ENCODE peak calls at places on chromosome 5, in seven cellular contexts. One of them, this sample, is unnamed.
A peak's percentile ranks its signal among the peaks of the same experiment; 100 is the strongest.

GRCh38 chr5:68891718-68892117 is 202.1 kb upstream of the SLC30A5 start:
- DNase-seq in heart right ventricle: no peak
- DNase-seq in HCT116: no peak
- DNase-seq in K562: no peak
- DNase-seq in pancreas: no peak
- DNase-seq in heart left ventricle: no peak
- DNase-seq in gastrocnemius medialis: no peak
- DNase-seq in this sample: no peak

GRCh38 chr5:131224387-131225191 is 39.3 kb upstream of the CDC42SE2 start:
- DNase-seq in HCT116: no peak
- DNase-seq in pancreas: no peak
- DNase-seq in K562: no peak
- DNase-seq in heart left ventricle: peak; percentile 67
- DNase-seq in heart right ventricle: peak; percentile 24
- DNase-seq in gastrocnemius medialis: peak; percentile 34
- DNase-seq in this sample: peak; percentile 48

GRCh38 chr5:52846443-52846842 is 58.7 kb downstream of the ITGA1 start:
- DNase-seq in gastrocnemius medialis: no peak
- DNase-seq in heart right ventricle: no peak
- DNase-seq in K562: no peak
- DNase-seq in pancreas: no peak
- DNase-seq in heart left ventricle: no peak
- DNase-seq in HCT116: no peak
- DNase-seq in this sample: no peak

GRCh38 chr5:130992095-130992494 is 173.0 kb downstream of the HINT1 start:
- DNase-seq in HCT116: no peak
- DNase-seq in gastrocnemius medialis: no peak
- DNase-seq in heart left ventricle: no peak
- DNase-seq in K562: no peak
- DNase-seq in heart right ventricle: no peak
- DNase-seq in pancreas: no peak
- DNase-seq in this sample: no peak

GRCh38 chr5:161311141-161311708 is 235.3 kb downstream of the GABRB2 start:
- DNase-seq in HCT116: no peak
- DNase-seq in heart right ventricle: no peak
- DNase-seq in K562: no peak
- DNase-seq in heart left ventricle: no peak
- DNase-seq in pancreas: no peak
- DNase-seq in gastrocnemius medialis: no peak
- DNase-seq in this sample: no peak

GRCh38 chr5:142360607-142361120 is 35.8 kb upstream of the SPRY4 start:
- DNase-seq in pancreas: peak; percentile 56
- DNase-seq in HCT116: peak; percentile 84
- DNase-seq in K562: no peak
- DNase-seq in gastrocnemius medialis: no peak
- DNase-seq in heart right ventricle: no peak
- DNase-seq in heart left ventricle: no peak
- DNase-seq in this sample: no peak

GRCh38 chr5:113489299-113489698 is 1.0 kb upstream of the MCC start:
- DNase-seq in K562: no peak
- DNase-seq in heart left ventricle: no peak
- DNase-seq in heart right ventricle: no peak
- DNase-seq in pancreas: no peak
- DNase-seq in HCT116: peak; percentile 89
- DNase-seq in gastrocnemius medialis: peak; percentile 28
- DNase-seq in this sample: peak; percentile 53

GRCh38 chr5:125316386-125316785 is 569.9 kb upstream of the ZNF608 start:
- DNase-seq in pancreas: no peak
- DNase-seq in HCT116: no peak
- DNase-seq in K562: no peak
- DNase-seq in heart left ventricle: no peak
- DNase-seq in heart right ventricle: no peak
- DNase-seq in gastrocnemius medialis: no peak
- DNase-seq in this sample: no peak

GRCh38 chr5:172944741-172945140 is 14.5 kb upstream of the RPL26L1 start:
- DNase-seq in K562: no peak
- DNase-seq in pancreas: no peak
- DNase-seq in heart left ventricle: no peak
- DNase-seq in gastrocnemius medialis: no peak
- DNase-seq in heart right ventricle: no peak
- DNase-seq in HCT116: no peak
- DNase-seq in this sample: no peak

GRCh38 chr5:66788556-66788955 is 192.4 kb downstream of the MAST4 start:
- DNase-seq in K562: no peak
- DNase-seq in pancreas: no peak
- DNase-seq in HCT116: no peak
- DNase-seq in heart left ventricle: no peak
- DNase-seq in gastrocnemius medialis: no peak
- DNase-seq in heart right ventricle: no peak
- DNase-seq in this sample: no peak

GRCh38 chr5:6829150-6829784 is 116.0 kb downstream of the TENT4A start:
- DNase-seq in heart left ventricle: no peak
- DNase-seq in pancreas: no peak
- DNase-seq in K562: no peak
- DNase-seq in HCT116: no peak
- DNase-seq in heart right ventricle: no peak
- DNase-seq in gastrocnemius medialis: no peak
- DNase-seq in this sample: no peak

GRCh38 chr5:169904568-169904967 is 75.7 kb downstream of the INSYN2B start:
- DNase-seq in gastrocnemius medialis: no peak
- DNase-seq in pancreas: no peak
- DNase-seq in heart right ventricle: no peak
- DNase-seq in heart left ventricle: no peak
- DNase-seq in HCT116: no peak
- DNase-seq in K562: no peak
- DNase-seq in this sample: no peak

GRCh38 chr5:123670981-123671557 is 159.1 kb downstream of the CSNK1G3 start:
- DNase-seq in heart right ventricle: no peak
- DNase-seq in K562: peak; percentile 32
- DNase-seq in pancreas: peak; percentile 65
- DNase-seq in heart left ventricle: no peak
- DNase-seq in HCT116: peak; percentile 34
- DNase-seq in gastrocnemius medialis: peak; percentile 18
- DNase-seq in this sample: peak; percentile 19

GRCh38 chr5:116998024-116998423 is 423.4 kb upstream of the SEMA6A start:
- DNase-seq in heart right ventricle: no peak
- DNase-seq in gastrocnemius medialis: no peak
- DNase-seq in K562: no peak
- DNase-seq in heart left ventricle: no peak
- DNase-seq in pancreas: no peak
- DNase-seq in HCT116: no peak
- DNase-seq in this sample: no peak

GRCh38 chr5:54360089-54360488 is 49.7 kb upstream of the ARL15 start:
- DNase-seq in heart left ventricle: no peak
- DNase-seq in pancreas: no peak
- DNase-seq in gastrocnemius medialis: no peak
- DNase-seq in heart right ventricle: no peak
- DNase-seq in HCT116: no peak
- DNase-seq in K562: no peak
- DNase-seq in this sample: no peak

GRCh38 chr5:34718516-34718915 is 62.4 kb downstream of the RAI14 start:
- DNase-seq in K562: no peak
- DNase-seq in heart right ventricle: no peak
- DNase-seq in gastrocnemius medialis: no peak
- DNase-seq in HCT116: no peak
- DNase-seq in heart left ventricle: no peak
- DNase-seq in pancreas: no peak
- DNase-seq in this sample: no peak

GRCh38 chr5:43769576-43770352 is 166.8 kb downstream of the NNT start:
- DNase-seq in HCT116: no peak
- DNase-seq in K562: no peak
- DNase-seq in heart left ventricle: no peak
- DNase-seq in pancreas: no peak
- DNase-seq in heart right ventricle: no peak
- DNase-seq in gastrocnemius medialis: peak; percentile 50
- DNase-seq in this sample: no peak

GRCh38 chr5:135127604-135128240 is 93.7 kb upstream of the PITX1 start:
- DNase-seq in heart right ventricle: no peak
- DNase-seq in HCT116: no peak
- DNase-seq in gastrocnemius medialis: no peak
- DNase-seq in heart left ventricle: no peak
- DNase-seq in pancreas: no peak
- DNase-seq in K562: no peak
- DNase-seq in this sample: no peak

GRCh38 chr5:80780024-80780423 is 125.2 kb upstream of the DHFR start:
- DNase-seq in HCT116: no peak
- DNase-seq in pancreas: no peak
- DNase-seq in K562: no peak
- DNase-seq in heart right ventricle: no peak
- DNase-seq in gastrocnemius medialis: no peak
- DNase-seq in heart left ventricle: no peak
- DNase-seq in this sample: no peak

GRCh38 chr5:108409781-108410180 is 27.9 kb upstream of the FBXL17 start:
- DNase-seq in K562: no peak
- DNase-seq in HCT116: no peak
- DNase-seq in pancreas: no peak
- DNase-seq in heart left ventricle: no peak
- DNase-seq in gastrocnemius medialis: no peak
- DNase-seq in heart right ventricle: no peak
- DNase-seq in this sample: no peak

GRCh38 chr5:115170924-115171510 is 1.3 kb upstream of the TRIM36 start:
- DNase-seq in pancreas: no peak
- DNase-seq in heart right ventricle: no peak
- DNase-seq in HCT116: no peak
- DNase-seq in gastrocnemius medialis: no peak
- DNase-seq in heart left ventricle: no peak
- DNase-seq in K562: no peak
- DNase-seq in this sample: no peak

GRCh38 chr5:171318026-171318425 is 9.0 kb downstream of the TLX3 start:
- DNase-seq in pancreas: no peak
- DNase-seq in heart left ventricle: no peak
- DNase-seq in heart right ventricle: no peak
- DNase-seq in gastrocnemius medialis: no peak
- DNase-seq in K562: no peak
- DNase-seq in HCT116: no peak
- DNase-seq in this sample: no peak
- H3K27me3 ChIP-seq in pancreas: peaks cover 27% of the 10 kb centered on the region
- H3K27me3 ChIP-seq in heart left ventricle: peaks cover 63% of the 10 kb centered on the region
- H3K27me3 ChIP-seq in heart right ventricle: peaks cover 100% of the 10 kb centered on the region
- H3K27me3 ChIP-seq in gastrocnemius medialis: peaks cover 74% of the 10 kb centered on the region
- H3K27me3 ChIP-seq in K562: peaks cover 10% of the 10 kb centered on the region
- H3K27me3 ChIP-seq in HCT116: no peaks in the 10 kb centered on the region
- H3K27me3 ChIP-seq in this sample: peaks cover 54% of the 10 kb centered on the region

DNA sequence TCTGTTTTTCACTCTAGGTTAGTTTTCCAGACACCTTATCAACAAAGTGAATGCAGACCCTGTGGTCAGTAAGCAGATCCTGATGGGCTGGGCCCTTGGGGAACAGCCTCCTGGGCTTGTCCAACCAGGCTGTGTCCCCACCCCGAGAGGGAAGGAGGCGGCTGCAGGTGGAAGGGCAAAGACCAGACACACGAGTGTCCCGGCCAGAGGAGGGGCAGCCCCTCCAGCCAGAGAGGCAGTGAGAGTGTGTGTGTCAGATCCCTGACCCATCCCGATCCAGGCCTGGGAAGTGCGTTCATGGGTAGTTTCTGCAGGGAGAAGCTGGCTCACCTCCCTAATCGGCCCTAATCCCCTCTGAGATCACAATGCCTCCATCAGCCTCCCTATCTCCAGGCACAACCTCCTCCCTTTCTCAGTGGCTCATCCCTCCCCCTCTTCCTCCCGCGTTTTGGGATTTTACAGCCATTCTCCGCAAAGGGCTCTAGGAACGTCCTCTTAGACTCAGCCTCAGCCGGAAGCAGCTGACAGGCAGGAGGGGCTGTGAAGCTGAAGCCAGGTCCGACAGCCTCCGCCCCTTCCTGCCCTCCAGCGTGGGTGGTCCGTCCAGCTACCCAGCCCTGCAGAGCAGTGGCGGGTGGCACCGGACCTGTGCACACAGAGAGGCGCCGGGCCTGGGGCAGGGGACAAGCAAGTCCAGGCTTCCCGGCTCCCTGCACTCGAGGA is 9.7 kb downstream of the SLC12A7 start:
- DNase-seq in gastrocnemius medialis: no peak
- DNase-seq in K562: peak; percentile 64
- DNase-seq in heart left ventricle: no peak
- DNase-seq in heart right ventricle: no peak
- DNase-seq in pancreas: no peak
- DNase-seq in HCT116: no peak
- DNase-seq in this sample: peak; percentile 55
- H3K4me1 ChIP-seq in gastrocnemius medialis: peaks cover 36% of the 10 kb centered on the region
- H3K4me1 ChIP-seq in K562: peaks cover 96% of the 10 kb centered on the region
- H3K4me1 ChIP-seq in heart left ventricle: peaks cover 76% of the 10 kb centered on the region
- H3K4me1 ChIP-seq in heart right ventricle: peaks cover 85% of the 10 kb centered on the region
- H3K4me1 ChIP-seq in pancreas: peaks cover 31% of the 10 kb centered on the region
- H3K4me1 ChIP-seq in HCT116: no peaks in the 10 kb centered on the region
- H3K4me1 ChIP-seq in this sample: peaks cover 24% of the 10 kb centered on the region

DNA sequence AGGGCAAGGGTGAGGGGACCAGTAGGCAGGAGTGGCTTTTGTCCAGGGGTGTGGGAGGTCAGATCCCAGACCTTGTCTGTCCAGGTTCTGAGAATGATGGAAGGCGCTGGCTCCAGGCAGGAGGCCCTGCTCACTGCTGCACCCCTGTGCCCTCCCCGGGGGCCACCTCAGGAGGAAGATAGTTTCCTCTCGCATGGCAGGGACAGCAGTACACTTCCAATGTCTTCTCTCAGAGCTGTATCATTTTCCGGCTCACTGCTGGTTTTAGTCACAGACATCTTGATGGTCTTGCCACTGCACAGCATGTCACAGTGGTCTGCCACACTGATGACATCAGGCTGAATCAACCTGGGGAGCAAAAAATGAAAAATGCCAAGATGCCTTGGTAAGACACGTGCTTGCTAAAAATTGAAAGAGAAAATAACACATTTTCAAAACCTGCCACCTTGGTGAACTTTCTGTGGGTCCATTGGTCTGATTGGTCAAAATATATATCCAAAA is 3.3 kb upstream of the SLC6A3 start:
- DNase-seq in gastrocnemius medialis: no peak
- DNase-seq in HCT116: no peak
- DNase-seq in heart right ventricle: no peak
- DNase-seq in K562: no peak
- DNase-seq in pancreas: no peak
- DNase-seq in heart left ventricle: no peak
- DNase-seq in this sample: no peak
- H3K27me3 ChIP-seq in gastrocnemius medialis: peaks cover 37% of the 10 kb centered on the region
- H3K27me3 ChIP-seq in HCT116: no peaks in the 10 kb centered on the region
- H3K27me3 ChIP-seq in heart right ventricle: peaks cover 75% of the 10 kb centered on the region
- H3K27me3 ChIP-seq in K562: peaks cover 26% of the 10 kb centered on the region
- H3K27me3 ChIP-seq in pancreas: no peaks in the 10 kb centered on the region
- H3K27me3 ChIP-seq in heart left ventricle: peaks cover 30% of the 10 kb centered on the region
- H3K27me3 ChIP-seq in this sample: peaks cover 47% of the 10 kb centered on the region

DNA sequence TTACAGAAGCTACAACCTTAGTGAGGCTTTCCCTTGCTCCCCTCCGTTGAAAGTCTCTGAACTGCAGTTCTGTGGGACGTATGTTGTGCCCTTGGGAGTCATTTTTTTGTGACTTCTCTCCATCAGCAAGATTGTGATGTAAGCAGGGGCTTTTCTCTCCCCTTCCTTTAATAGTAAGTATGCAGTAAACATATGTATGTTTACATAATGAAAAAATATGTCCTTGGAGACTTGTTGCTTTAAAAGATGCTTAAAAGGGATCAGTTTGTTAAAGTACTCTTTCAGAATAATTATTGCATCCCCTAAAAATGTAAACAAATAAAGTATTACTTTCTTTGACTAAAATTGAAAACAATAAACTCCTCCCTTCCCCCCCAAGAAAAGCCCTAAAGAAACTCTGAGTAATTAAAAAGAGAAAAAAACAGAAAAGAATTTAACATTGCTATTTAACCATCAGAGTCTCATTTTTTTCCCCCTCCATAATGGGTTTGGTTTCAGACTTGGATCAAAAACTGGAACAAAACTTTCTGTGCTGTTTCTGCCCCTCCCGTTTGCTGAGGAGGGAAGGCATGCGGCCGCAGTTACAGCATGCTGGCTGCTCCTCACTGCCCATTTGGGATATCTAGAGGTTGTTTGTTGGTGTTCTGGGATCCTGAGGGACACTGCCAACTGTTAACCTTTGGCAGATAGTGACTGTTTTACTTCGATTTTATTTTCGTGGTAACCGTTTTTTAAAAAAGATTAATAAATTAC is 40.2 kb downstream of the TRIO start:
- DNase-seq in heart left ventricle: no peak
- DNase-seq in pancreas: no peak
- DNase-seq in gastrocnemius medialis: no peak
- DNase-seq in HCT116: no peak
- DNase-seq in K562: no peak
- DNase-seq in heart right ventricle: peak; percentile 35
- DNase-seq in this sample: no peak
- H3K4me1 ChIP-seq in heart left ventricle: peaks cover 41% of the 10 kb centered on the region
- H3K4me1 ChIP-seq in pancreas: no peaks in the 10 kb centered on the region
- H3K4me1 ChIP-seq in gastrocnemius medialis: peaks cover 65% of the 10 kb centered on the region
- H3K4me1 ChIP-seq in HCT116: peaks cover 88% of the 10 kb centered on the region
- H3K4me1 ChIP-seq in K562: no peaks in the 10 kb centered on the region
- H3K4me1 ChIP-seq in heart right ventricle: peaks cover 77% of the 10 kb centered on the region
- H3K4me1 ChIP-seq in this sample: peaks cover 82% of the 10 kb centered on the region

This sample was measured in psoas muscle.